ENCODE peak calls at places on chromosomes 16 and 17, in seven cellular contexts. One of them, this sample, is unnamed.

GRCh38 chr17:12644623-12645022 is 21.1 kb upstream of the MYOCD start:
- DNase-seq in choroid plexus epithelial cell: no peak
- DNase-seq in A549: no peak
- DNase-seq in Calu3: no peak
- DNase-seq in fibroblast of pulmonary artery: no peak
- DNase-seq in heart left ventricle: no peak
- DNase-seq in GM12864: no peak
- DNase-seq in this sample: no peak

GRCh38 chr17:28180449-28180848 is 138.0 kb downstream of the NLK start:
- DNase-seq in choroid plexus epithelial cell: peak; percentile 81
- DNase-seq in A549: no peak
- DNase-seq in Calu3: no peak
- DNase-seq in fibroblast of pulmonary artery: peak; percentile 49
- DNase-seq in heart left ventricle: no peak
- DNase-seq in GM12864: no peak
- DNase-seq in this sample: no peak

GRCh38 chr16:53893731-53894435 is 189.9 kb downstream of the FTO start:
- DNase-seq in choroid plexus epithelial cell: peak; percentile 70
- DNase-seq in A549: no peak
- DNase-seq in Calu3: peak; percentile 12
- DNase-seq in fibroblast of pulmonary artery: peak; percentile 59
- DNase-seq in heart left ventricle: no peak
- DNase-seq in GM12864: no peak
- DNase-seq in this sample: no peak

GRCh38 chr17:78416311-78416711 is 37.9 kb downstream of the PGS1 start:
- DNase-seq in choroid plexus epithelial cell: peak; percentile 77
- DNase-seq in A549: no peak
- DNase-seq in Calu3: no peak
- DNase-seq in fibroblast of pulmonary artery: no peak
- DNase-seq in heart left ventricle: no peak
- DNase-seq in GM12864: no peak
- DNase-seq in this sample: no peak

GRCh38 chr17:18257268-18257681 is 1.3 kb downstream of the FLII start:
- DNase-seq in choroid plexus epithelial cell: no peak
- DNase-seq in A549: no peak
- DNase-seq in Calu3: peak; percentile 75
- DNase-seq in fibroblast of pulmonary artery: no peak
- DNase-seq in heart left ventricle: no peak
- DNase-seq in GM12864: no peak
- DNase-seq in this sample: no peak

GRCh38 chr17:75069783-75070182 is 18.0 kb upstream of the SLC16A5 start:
- DNase-seq in choroid plexus epithelial cell: peak; percentile 64
- DNase-seq in A549: peak; percentile 78
- DNase-seq in Calu3: peak; percentile 54
- DNase-seq in fibroblast of pulmonary artery: no peak
- DNase-seq in heart left ventricle: no peak
- DNase-seq in GM12864: no peak
- DNase-seq in this sample: no peak

GRCh38 chr17:8954339-8954738 is 11.2 kb downstream of the PIK3R5 start:
- DNase-seq in choroid plexus epithelial cell: no peak
- DNase-seq in A549: no peak
- DNase-seq in Calu3: no peak
- DNase-seq in fibroblast of pulmonary artery: no peak
- DNase-seq in heart left ventricle: peak; percentile 80
- DNase-seq in GM12864: no peak
- DNase-seq in this sample: no peak

GRCh38 chr16:17340804-17341203 is 130.0 kb downstream of the XYLT1 start:
- DNase-seq in choroid plexus epithelial cell: no peak
- DNase-seq in A549: no peak
- DNase-seq in Calu3: no peak
- DNase-seq in fibroblast of pulmonary artery: no peak
- DNase-seq in heart left ventricle: no peak
- DNase-seq in GM12864: no peak
- DNase-seq in this sample: no peak

GRCh38 chr17:57875109-57876022 is 25.5 kb upstream of the MRPS23 start:
- DNase-seq in choroid plexus epithelial cell: peak; percentile 98
- DNase-seq in A549: peak; percentile 98
- DNase-seq in Calu3: peak; percentile 84
- DNase-seq in fibroblast of pulmonary artery: peak; percentile 98
- DNase-seq in heart left ventricle: peak; percentile 88
- DNase-seq in GM12864: no peak
- DNase-seq in this sample: peak; percentile 66

GRCh38 chr17:67035131-67036083 is 8.9 kb upstream of the CACNG1 start:
- DNase-seq in choroid plexus epithelial cell: no peak
- DNase-seq in A549: no peak
- DNase-seq in Calu3: no peak
- DNase-seq in fibroblast of pulmonary artery: no peak
- DNase-seq in heart left ventricle: no peak
- DNase-seq in GM12864: peak; percentile 64
- DNase-seq in this sample: no peak

GRCh38 chr17:43416998-43417891 is 18.5 kb downstream of the ARL4D start:
- DNase-seq in choroid plexus epithelial cell: peak; percentile 33
- DNase-seq in A549: no peak
- DNase-seq in Calu3: peak; percentile 27
- DNase-seq in fibroblast of pulmonary artery: peak; percentile 70
- DNase-seq in heart left ventricle: peak; percentile 74
- DNase-seq in GM12864: no peak
- DNase-seq in this sample: no peak

GRCh38 chr17:52157603-52158449 is 688 bp downstream of the CA10 start:
- DNase-seq in choroid plexus epithelial cell: no peak
- DNase-seq in A549: no peak
- DNase-seq in Calu3: no peak
- DNase-seq in fibroblast of pulmonary artery: no peak
- DNase-seq in heart left ventricle: no peak
- DNase-seq in GM12864: no peak
- DNase-seq in this sample: no peak

GRCh38 chr16:49193596-49193995 is 88.0 kb downstream of the CBLN1 start:
- DNase-seq in choroid plexus epithelial cell: no peak
- DNase-seq in A549: no peak
- DNase-seq in Calu3: no peak
- DNase-seq in fibroblast of pulmonary artery: no peak
- DNase-seq in heart left ventricle: no peak
- DNase-seq in GM12864: no peak
- DNase-seq in this sample: no peak

GRCh38 chr16:9976641-9977040 is 205.6 kb downstream of the GRIN2A start:
- DNase-seq in choroid plexus epithelial cell: no peak
- DNase-seq in A549: no peak
- DNase-seq in Calu3: no peak
- DNase-seq in fibroblast of pulmonary artery: no peak
- DNase-seq in heart left ventricle: no peak
- DNase-seq in GM12864: no peak
- DNase-seq in this sample: no peak

GRCh38 chr16:4179020-4179419 is 62.8 kb upstream of the ADCY9 start:
- DNase-seq in choroid plexus epithelial cell: peak; percentile 68
- DNase-seq in A549: no peak
- DNase-seq in Calu3: peak; percentile 47
- DNase-seq in fibroblast of pulmonary artery: peak; percentile 62
- DNase-seq in heart left ventricle: no peak
- DNase-seq in GM12864: no peak
- DNase-seq in this sample: no peak

GRCh38 chr16:56277040-56277439 is 85.8 kb downstream of the GNAO1 start:
- DNase-seq in choroid plexus epithelial cell: no peak
- DNase-seq in A549: peak; percentile 9
- DNase-seq in Calu3: no peak
- DNase-seq in fibroblast of pulmonary artery: no peak
- DNase-seq in heart left ventricle: no peak
- DNase-seq in GM12864: no peak
- DNase-seq in this sample: peak; percentile 35

GRCh38 chr16:64019339-64019738 is 1102.5 kb downstream of the CDH11 start:
- DNase-seq in choroid plexus epithelial cell: no peak
- DNase-seq in A549: no peak
- DNase-seq in Calu3: no peak
- DNase-seq in fibroblast of pulmonary artery: no peak
- DNase-seq in heart left ventricle: no peak
- DNase-seq in GM12864: no peak
- DNase-seq in this sample: no peak

GRCh38 chr16:30585400-30586191 is at the start of gene ZNF785:
- DNase-seq in choroid plexus epithelial cell: peak; percentile 99
- DNase-seq in A549: no peak
- DNase-seq in Calu3: peak; percentile 98
- DNase-seq in fibroblast of pulmonary artery: peak; percentile 100
- DNase-seq in heart left ventricle: peak; percentile 94
- DNase-seq in GM12864: peak; percentile 94
- DNase-seq in this sample: peak; percentile 87
- TF ChIP-seq CTCF in choroid plexus epithelial cell: no peak
- TF ChIP-seq CTCF in A549: no peak
- TF ChIP-seq CTCF in Calu3: peak; percentile 36
- TF ChIP-seq CTCF in fibroblast of pulmonary artery: no peak
- TF ChIP-seq CTCF in heart left ventricle: peak; percentile 33
- TF ChIP-seq CTCF in GM12864: no peak
- TF ChIP-seq CTCF in this sample: no peak

DNA sequence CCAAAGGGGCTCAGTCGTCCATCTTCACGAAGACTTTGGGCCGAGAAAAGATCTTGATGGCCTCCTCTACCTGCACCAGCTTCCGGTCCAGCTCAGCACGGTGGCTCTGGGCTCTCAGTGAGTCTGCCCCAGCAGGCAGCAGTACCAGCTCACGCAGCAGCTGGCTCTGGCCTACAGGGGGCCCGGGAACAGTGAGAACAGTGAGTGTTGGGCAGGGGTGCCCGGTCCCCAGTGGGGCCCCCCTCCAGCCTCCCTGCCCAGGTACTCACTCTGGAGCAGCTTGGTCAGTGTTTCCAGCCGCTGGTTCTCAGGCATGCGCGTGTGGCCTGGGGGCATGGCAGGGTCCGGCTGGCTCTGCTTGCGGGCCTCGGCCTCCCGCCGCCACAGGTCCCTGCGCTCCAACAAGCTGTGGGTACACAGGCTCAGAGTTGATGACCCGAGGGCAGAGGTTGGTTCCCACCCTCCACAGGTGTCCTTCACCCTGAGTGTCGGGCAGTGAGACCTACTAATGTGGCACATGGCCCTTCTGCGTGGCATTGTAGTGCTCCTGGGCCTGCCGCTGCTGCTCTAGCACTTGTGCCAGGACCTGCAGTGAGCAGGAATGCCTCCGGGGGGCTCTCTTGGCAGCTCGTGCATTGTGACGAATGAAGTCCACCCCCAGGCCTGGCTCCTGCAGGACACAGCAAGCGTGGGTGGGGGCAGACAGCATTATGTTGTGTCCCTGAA is 2.6 kb downstream of the PARD6A start:
- DNase-seq in choroid plexus epithelial cell: peak; percentile 35
- DNase-seq in A549: peak; percentile 71
- DNase-seq in Calu3: peak; percentile 50
- DNase-seq in fibroblast of pulmonary artery: no peak
- DNase-seq in heart left ventricle: no peak
- DNase-seq in GM12864: no peak
- DNase-seq in this sample: no peak
- TF ChIP-seq CTCF in choroid plexus epithelial cell: peak; percentile 59
- TF ChIP-seq CTCF in A549: no peak
- TF ChIP-seq CTCF in Calu3: no peak
- TF ChIP-seq CTCF in fibroblast of pulmonary artery: peak; percentile 23
- TF ChIP-seq CTCF in heart left ventricle: no peak
- TF ChIP-seq CTCF in GM12864: peak; percentile 44
- TF ChIP-seq CTCF in this sample: peak; percentile 39

DNA sequence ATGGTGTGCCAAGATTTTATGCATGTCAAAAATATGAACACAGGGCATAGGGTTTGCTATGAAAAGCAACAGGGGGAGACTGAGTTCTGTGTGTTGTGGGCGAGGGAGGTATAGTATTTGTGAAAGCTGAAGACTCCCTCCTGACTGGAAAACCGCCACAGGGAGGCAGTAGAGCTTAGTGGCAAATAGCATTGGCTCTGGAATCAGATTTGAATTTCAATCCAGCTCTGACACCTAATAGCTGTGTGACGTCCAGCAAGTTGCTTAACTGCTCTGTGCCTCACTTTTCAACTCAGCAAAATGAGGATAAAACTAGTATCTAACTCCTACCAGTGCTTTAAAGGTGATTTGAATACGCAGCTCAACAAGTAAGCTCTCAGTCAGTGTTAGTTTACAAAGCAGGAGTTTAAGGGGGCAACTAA is 22.0 kb downstream of the KPNA2 start:
- DNase-seq in choroid plexus epithelial cell: peak; percentile 72
- DNase-seq in A549: no peak
- DNase-seq in Calu3: peak; percentile 54
- DNase-seq in fibroblast of pulmonary artery: peak; percentile 66
- DNase-seq in heart left ventricle: no peak
- DNase-seq in GM12864: no peak
- DNase-seq in this sample: no peak
- TF ChIP-seq CTCF in choroid plexus epithelial cell: peak; percentile 67
- TF ChIP-seq CTCF in A549: peak; percentile 67
- TF ChIP-seq CTCF in Calu3: peak; percentile 36
- TF ChIP-seq CTCF in fibroblast of pulmonary artery: peak; percentile 47
- TF ChIP-seq CTCF in heart left ventricle: peak; percentile 48
- TF ChIP-seq CTCF in GM12864: peak; percentile 58
- TF ChIP-seq CTCF in this sample: peak; percentile 56

GRCh38 chr17:80371196-80371595 is 43.8 kb upstream of the ENDOV start:
- DNase-seq in choroid plexus epithelial cell: no peak
- DNase-seq in A549: no peak
- DNase-seq in Calu3: no peak
- DNase-seq in fibroblast of pulmonary artery: no peak
- DNase-seq in heart left ventricle: no peak
- DNase-seq in GM12864: no peak
- DNase-seq in this sample: no peak
- TF ChIP-seq CTCF in choroid plexus epithelial cell: no peak
- TF ChIP-seq CTCF in A549: no peak
- TF ChIP-seq CTCF in Calu3: no peak
- TF ChIP-seq CTCF in fibroblast of pulmonary artery: no peak
- TF ChIP-seq CTCF in heart left ventricle: no peak
- TF ChIP-seq CTCF in GM12864: no peak
- TF ChIP-seq CTCF in this sample: no peak

DNA sequence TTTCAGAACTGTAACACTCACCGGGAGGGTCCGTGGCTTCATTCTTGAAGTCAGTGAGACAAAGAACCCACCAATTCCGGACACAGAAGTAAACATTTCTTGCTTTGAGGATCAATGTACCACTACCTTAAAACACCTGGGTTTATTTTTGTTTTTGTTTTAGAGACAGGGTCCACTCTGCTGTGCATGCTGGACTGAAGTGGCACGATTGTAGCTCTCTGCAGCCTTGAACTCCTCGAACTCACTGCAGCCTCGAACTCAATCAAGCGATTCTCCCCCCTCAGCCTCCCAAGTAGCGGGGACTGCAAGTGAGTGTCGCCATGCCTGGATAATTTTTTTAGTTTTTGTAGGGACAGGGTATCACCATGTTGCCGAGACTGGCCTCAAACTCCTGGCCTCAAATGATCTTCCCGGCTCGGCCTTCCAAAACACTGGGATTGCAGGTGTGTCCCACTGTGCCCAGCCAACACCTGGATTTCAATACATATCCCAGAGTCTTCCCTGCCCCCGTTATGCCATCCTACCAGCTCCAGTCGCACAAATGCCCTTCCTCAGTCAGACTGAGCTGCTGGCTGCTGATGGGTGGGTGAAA is 13.0 kb upstream of the CES4A start:
- DNase-seq in choroid plexus epithelial cell: no peak
- DNase-seq in A549: no peak
- DNase-seq in Calu3: no peak
- DNase-seq in fibroblast of pulmonary artery: no peak
- DNase-seq in heart left ventricle: peak; percentile 16
- DNase-seq in GM12864: no peak
- DNase-seq in this sample: no peak
- TF ChIP-seq CTCF in choroid plexus epithelial cell: no peak
- TF ChIP-seq CTCF in A549: no peak
- TF ChIP-seq CTCF in Calu3: no peak
- TF ChIP-seq CTCF in fibroblast of pulmonary artery: no peak
- TF ChIP-seq CTCF in heart left ventricle: no peak
- TF ChIP-seq CTCF in GM12864: no peak
- TF ChIP-seq CTCF in this sample: no peak

GRCh38 chr17:81403040-81403467 is 7.8 kb downstream of the BAHCC1 start:
- DNase-seq in choroid plexus epithelial cell: peak; percentile 31
- DNase-seq in A549: no peak
- DNase-seq in Calu3: no peak
- DNase-seq in fibroblast of pulmonary artery: no peak
- DNase-seq in heart left ventricle: no peak
- DNase-seq in GM12864: no peak
- DNase-seq in this sample: no peak
- TF ChIP-seq CTCF in choroid plexus epithelial cell: peak; percentile 36
- TF ChIP-seq CTCF in A549: no peak
- TF ChIP-seq CTCF in Calu3: no peak
- TF ChIP-seq CTCF in fibroblast of pulmonary artery: peak; percentile 12
- TF ChIP-seq CTCF in heart left ventricle: no peak
- TF ChIP-seq CTCF in GM12864: no peak
- TF ChIP-seq CTCF in this sample: peak; percentile 9

This sample was measured in neural crest cell.